ENCODE peak calls at places on chromosomes 4 and X, in six cellular contexts. Q, V, R, S, U and Y are unnamed samples.

GRCh38 chrX:106404512-106404911 is 207.3 kb upstream of the RADX start:
- DNase-seq in Q (no peak), S (no peak), R (no peak), V (no peak), U (no peak), Y (no peak)

GRCh38 chrX:11423362-11423818 is 130.2 kb downstream of the AMELX start:
- DNase-seq in U (peak), S (peak), V (peak), R (peak), Q (no peak), Y (no peak)

GRCh38 chr4:38131371-38132139 is 171.4 kb downstream of the PTTG2 start:
- DNase-seq in U (no peak), S (no peak), Q (no peak), R (peak), V (peak), Y (no peak)

GRCh38 chrX:44224760-44225159 is 118.7 kb downstream of the EFHC2 start:
- DNase-seq in U (no peak), Q (no peak), V (no peak), S (no peak), R (no peak), Y (no peak)

GRCh38 chr4:28373601-28374000 is 1513.0 kb downstream of the STIM2 start:
- DNase-seq in Q (no peak), R (peak), V (no peak), S (no peak), U (peak), Y (no peak)

GRCh38 chr4:4406455-4407298 is 19.8 kb downstream of the NSG1 start:
- DNase-seq in R (no peak), V (no peak), Q (no peak), U (no peak), S (no peak), Y (no peak)

GRCh38 chr4:2793578-2793919 is 664 bp downstream of the SH3BP2 start:
- DNase-seq in R (peak), S (peak), U (no peak), V (no peak), Q (no peak), Y (no peak)

GRCh38 chrX:109714340-109714958 is 18.6 kb downstream of the ACSL4 start:
- DNase-seq in U (peak), Q (no peak), S (peak), V (no peak), R (peak), Y (no peak)